ENCODE peak calls at places on chromosomes 4 and X, in seven cellular contexts. I, L, M, D, E, H and A are unnamed samples.

GRCh38 chr4:26223160-26223559 is 97.7 kb upstream of the RBPJ start:
- DNase-seq in M (no peak), L (no peak), D (no peak), I (no peak), E (no peak), H (no peak), A (no peak)

GRCh38 chr4:175373031-175373430 is 439.0 kb downstream of the GPM6A start:
- DNase-seq in E (no peak), M (no peak), D (no peak), H (no peak), I (no peak), L (no peak), A (no peak)

GRCh38 chr4:14177987-14178386 is 550.5 kb upstream of the BOD1L1 start:
- DNase-seq in H (no peak), M (no peak), L (peak; percentile 18), I (peak; percentile 46), E (no peak), D (no peak), A (no peak)

GRCh38 chr4:91116861-91117260 is 989.7 kb downstream of the CCSER1 start:
- DNase-seq in H (peak; percentile 12), M (no peak), E (no peak), D (no peak), L (no peak), I (no peak), A (peak; percentile 22)

GRCh38 chr4:172125438-172125837 is 312.2 kb downstream of the GALNTL6 start:
- DNase-seq in L (no peak), M (no peak), D (no peak), H (no peak), E (no peak), I (no peak), A (no peak)

GRCh38 chr4:115973768-115974167 is 860.3 kb upstream of the NDST4 start:
- DNase-seq in D (peak; percentile 24), M (no peak), E (peak; percentile 1), L (no peak), I (no peak), H (no peak), A (no peak)

GRCh38 chr4:38292529-38292928 is 332.3 kb downstream of the PTTG2 start:
- DNase-seq in D (no peak), H (no peak), M (no peak), L (no peak), I (no peak), E (no peak), A (peak; percentile 35)

GRCh38 chr4:42331914-42332368 is 65.3 kb upstream of the SHISA3 start:
- DNase-seq in M (no peak), E (no peak), L (no peak), I (no peak), H (peak; percentile 24), D (no peak), A (peak; percentile 86)

GRCh38 chr4:159103406-159104131 is 690 bp downstream of the RAPGEF2 start:
- DNase-seq in L (peak; percentile 64), H (no peak), M (peak; percentile 79), I (peak; percentile 30), D (peak; percentile 60), E (peak; percentile 78), A (peak; percentile 32)

GRCh38 chr4:11908712-11909111 is 480.0 kb upstream of the HS3ST1 start:
- DNase-seq in D (no peak), E (no peak), I (no peak), M (no peak), H (no peak), L (no peak), A (no peak)

GRCh38 chrX:23369037-23369436 is 34.4 kb downstream of the PTCHD1 start:
- DNase-seq in H (no peak), I (no peak), M (no peak), E (no peak), L (no peak), D (no peak), A (no peak)

GRCh38 chr4:26275261-26275660 is 45.6 kb upstream of the RBPJ start:
- DNase-seq in M (no peak), E (no peak), L (no peak), D (no peak), I (no peak), H (no peak), A (no peak)

GRCh38 chrX:19672211-19672814 is 157.0 kb upstream of the MAP3K15 start:
- DNase-seq in D (no peak), I (no peak), M (no peak), H (no peak), L (no peak), E (no peak), A (no peak)

GRCh38 chr4:8101213-8101781 is 57.3 kb downstream of the ABLIM2 start:
- DNase-seq in M (no peak), L (no peak), H (no peak), E (no peak), I (no peak), D (no peak), A (peak; percentile 70)

GRCh38 chr4:152540293-152540674 is 4.4 kb upstream of the FBXW7 start:
- DNase-seq in I (no peak), D (no peak), H (no peak), M (no peak), L (no peak), E (no peak), A (no peak)

GRCh38 chrX:69045616-69046345 is 119.5 kb downstream of the PJA1 start:
- DNase-seq in E (no peak), L (no peak), M (no peak), D (no peak), H (no peak), I (no peak), A (no peak)

GRCh38 chrX:6184900-6185515 is 43.7 kb downstream of the NLGN4X start:
- DNase-seq in I (peak; percentile 1), E (no peak), M (no peak), L (no peak), D (no peak), H (no peak), A (no peak)

GRCh38 chr4:85966308-85966882 is 393.5 kb downstream of the MAPK10 start:
- DNase-seq in L (no peak), M (no peak), E (no peak), D (no peak), H (no peak), I (no peak), A (no peak)

GRCh38 chrX:110418857-110419249 is 60.2 kb downstream of the RTL9 start:
- DNase-seq in I (no peak), L (peak; percentile 23), D (no peak), H (no peak), E (no peak), M (no peak), A (no peak)

GRCh38 chr4:28926156-28926555 is 1794.0 kb upstream of the PCDH7 start:
- DNase-seq in H (no peak), E (no peak), L (no peak), M (no peak), D (no peak), I (no peak), A (no peak)

GRCh38 chr4:113397114-113397701 is 347.8 kb downstream of the ANK2 start:
- DNase-seq in L (no peak), H (no peak), M (peak; percentile 68), I (no peak), D (no peak), E (no peak), A (no peak)

GRCh38 chr4:119211856-119212250 is 660 bp upstream of the USP53 start:
- DNase-seq in I (peak; percentile 68), D (no peak), E (no peak), H (no peak), L (no peak), M (no peak), A (no peak)

GRCh38 chr4:143381171-143382118 is 44.8 kb downstream of the GAB1 start:
- DNase-seq in E (peak; percentile 63), M (peak; percentile 93), D (no peak), I (peak; percentile 80), H (no peak), L (peak; percentile 75), A (peak; percentile 68)
- H3K4me1 ChIP-seq in E (peaks cover 62% of the 10 kb centered on the region), M (peaks cover 52% of the 10 kb centered on the region), D (peaks cover 19% of the 10 kb centered on the region), I (peaks cover 100% of the 10 kb centered on the region), H (no peaks in the 10 kb centered on the region), L (peaks cover 18% of the 10 kb centered on the region), A (peaks cover 6% of the 10 kb centered on the region)

GRCh38 chrX:81537723-81538122 is 335.8 kb downstream of the SH3BGRL start:
- DNase-seq in E (no peak), I (no peak), D (no peak), H (no peak), M (no peak), L (no peak), A (no peak)

DNA sequence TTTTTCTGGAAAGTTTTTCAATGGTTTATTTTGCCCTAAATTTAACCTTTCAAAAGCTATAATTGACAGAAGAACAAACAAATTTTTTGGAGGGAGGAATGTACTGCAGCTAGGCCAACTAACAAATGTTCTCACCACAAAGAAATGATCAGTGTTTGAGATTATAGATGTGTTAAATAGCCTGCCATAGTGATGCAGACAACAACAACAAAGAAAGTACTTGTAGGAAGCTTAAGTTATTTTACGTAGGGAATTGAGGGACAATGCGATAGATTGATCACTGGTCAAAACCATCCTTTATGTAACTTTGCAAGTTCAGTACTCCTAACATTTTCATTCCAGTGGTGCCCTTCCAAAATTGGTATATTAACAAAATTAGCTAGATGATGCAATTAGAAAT is 340.4 kb downstream of the SH3BGRL start:
- DNase-seq in I (no peak), M (no peak), D (no peak), E (no peak), H (no peak), L (no peak), A (no peak)
- H3K9me3 ChIP-seq in I (no peaks in the 10 kb centered on the region), M (peaks cover 11% of the 10 kb centered on the region), D (no peaks in the 10 kb centered on the region), E (no peaks in the 10 kb centered on the region), H (no peaks in the 10 kb centered on the region), L (no peaks in the 10 kb centered on the region), A (no peaks in the 10 kb centered on the region)

DNA sequence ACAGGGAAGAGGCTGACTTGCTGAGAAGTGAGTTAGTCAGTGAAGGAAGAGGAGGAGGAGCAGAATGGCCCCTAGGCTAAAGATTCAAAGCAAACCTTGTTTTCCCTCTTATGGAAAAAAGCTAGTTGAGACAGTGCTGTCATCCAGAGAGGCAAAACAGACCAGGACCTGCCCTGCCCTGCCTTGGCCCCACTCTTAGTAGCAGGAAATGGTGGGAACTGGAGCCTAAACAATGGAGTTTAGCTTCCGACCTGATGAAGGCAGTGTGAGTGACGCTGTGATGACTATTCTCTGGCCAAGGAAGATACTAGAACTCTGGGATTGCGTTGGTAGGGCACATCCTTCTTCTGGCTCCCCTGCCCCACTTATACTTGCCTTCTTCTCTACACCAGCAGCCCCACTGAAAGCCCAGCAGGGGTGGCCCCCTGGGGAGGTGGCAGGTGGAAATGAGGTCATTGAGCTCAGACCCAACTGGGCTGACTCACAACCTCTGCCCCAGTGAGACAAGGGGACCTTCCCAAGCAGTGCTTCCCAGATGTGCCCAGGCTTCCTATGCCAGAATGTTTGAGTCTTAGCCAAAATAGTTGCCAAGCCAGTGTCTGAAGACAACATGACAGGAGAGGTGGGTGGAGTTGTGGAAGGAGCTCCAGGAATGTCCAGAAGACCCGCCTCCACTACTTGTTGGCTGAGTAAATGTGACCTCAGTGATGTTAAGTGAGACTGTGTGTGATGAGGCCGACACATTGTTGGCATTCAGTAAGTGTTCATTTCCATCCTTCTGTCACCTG is 38.8 kb downstream of the MSN start:
- DNase-seq in D (no peak), I (no peak), E (peak; percentile 9), L (peak; percentile 57), H (no peak), M (no peak), A (no peak)
- H3K27ac ChIP-seq in D (no peak overlapping the region), I (peak overlapping the region; percentile 11), E (peak overlapping the region; percentile 36), L (peak overlapping the region; percentile 71), H (no peak overlapping the region), M (peak overlapping the region; percentile 76), A (peak overlapping the region; percentile 75)

DNA sequence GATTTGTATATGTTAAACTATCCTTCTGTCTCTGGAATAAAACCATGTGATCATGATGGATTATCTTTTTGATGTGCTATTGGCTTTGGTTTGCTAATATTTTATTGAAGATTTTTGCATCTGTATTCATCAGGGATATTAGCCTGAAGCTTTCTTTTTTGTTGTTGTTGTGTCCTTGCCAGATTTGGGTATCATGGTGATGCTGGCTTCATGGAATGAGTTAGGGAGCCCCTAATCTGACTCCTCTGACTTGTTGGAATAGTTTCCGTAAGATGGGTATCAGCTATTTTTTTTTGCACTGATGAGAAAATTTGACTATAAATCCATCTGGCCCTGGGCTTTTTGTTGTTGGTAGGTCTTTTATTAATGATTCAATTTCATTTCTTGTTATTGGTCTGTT is 45.7 kb downstream of the ATP10D start:
- DNase-seq in H (no peak), L (no peak), M (no peak), I (no peak), D (no peak), E (no peak), A (no peak)
- H3K4me1 ChIP-seq in H (peaks cover 14% of the 10 kb centered on the region), L (peaks cover 20% of the 10 kb centered on the region), M (peaks cover 4% of the 10 kb centered on the region), I (no peaks in the 10 kb centered on the region), D (peaks cover 8% of the 10 kb centered on the region), E (no peaks in the 10 kb centered on the region), A (peaks cover 3% of the 10 kb centered on the region)